ENCODE peak calls at places on chromosome 3, in five cellular contexts. X, P, I, E and H are unnamed samples.

GRCh38 chr3:156888576-156888975 is 62.4 kb downstream of the LEKR1 start:
- DNase-seq in I (no peak), E (no peak), X (no peak), P (no peak), H (no peak)

GRCh38 chr3:49131040-49131439 is 1.8 kb downstream of the LAMB2 start:
- DNase-seq in E (no peak), I (no peak), P (no peak), X (no peak), H (no peak)

GRCh38 chr3:25899352-25900101 is 109.6 kb downstream of the OXSM start:
- DNase-seq in E (no peak), X (no peak), P (no peak), I (no peak), H (no peak)

GRCh38 chr3:11140054-11140712 is 14.1 kb upstream of the HRH1 start:
- DNase-seq in I (peak; percentile 80), E (peak; percentile 26), X (peak; percentile 45), P (no peak), H (no peak)

GRCh38 chr3:142987080-142987700 is 14.2 kb upstream of the U2SURP start:
- DNase-seq in P (no peak), I (no peak), E (no peak), X (no peak), H (peak; percentile 15)

GRCh38 chr3:183584246-183584913 is 28.9 kb upstream of the KLHL6 start:
- DNase-seq in I (peak; percentile 27), E (peak; percentile 66), X (peak; percentile 65), P (peak; percentile 80), H (no peak)

GRCh38 chr3:65873028-65873427 is 165.7 kb downstream of the MAGI1 start:
- DNase-seq in X (peak; percentile 61), E (peak; percentile 22), P (no peak), I (no peak), H (no peak)

GRCh38 chr3:9908286-9908685 is 5.6 kb downstream of the IL17RE start:
- DNase-seq in P (no peak), E (no peak), X (no peak), I (no peak), H (no peak)

GRCh38 chr3:28915711-28916481 is 365.0 kb upstream of the RBMS3 start:
- DNase-seq in X (no peak), I (peak; percentile 10), P (peak; percentile 30), E (peak; percentile 5), H (peak; percentile 18)

GRCh38 chr3:187567026-187567425 is 103.2 kb downstream of the SST start:
- DNase-seq in E (no peak), X (no peak), P (no peak), I (no peak), H (no peak)

GRCh38 chr3:48042071-48042760 is 26.0 kb upstream of the MAP4 start:
- DNase-seq in I (no peak), E (no peak), P (no peak), X (no peak), H (no peak)

GRCh38 chr3:133880287-133880686 is 15.4 kb downstream of the RAB6B start:
- DNase-seq in E (no peak), P (no peak), X (no peak), I (no peak), H (no peak)

GRCh38 chr3:189567772-189568420 is 63.3 kb upstream of the TP63 start:
- DNase-seq in X (no peak), E (no peak), P (no peak), I (no peak), H (no peak)

GRCh38 chr3:32614956-32615355 is 44.3 kb upstream of the DYNC1LI1 start:
- DNase-seq in E (no peak), P (no peak), I (no peak), X (no peak), H (no peak)

GRCh38 chr3:141454906-141455602 is 31.8 kb upstream of the RASA2 start:
- DNase-seq in I (no peak), X (no peak), P (no peak), E (no peak), H (no peak)

GRCh38 chr3:115285001-115285400 is 137.9 kb upstream of the ZBTB20 start:
- DNase-seq in X (no peak), I (no peak), E (no peak), P (no peak), H (no peak)

GRCh38 chr3:41053220-41053619 is 146.1 kb upstream of the CTNNB1 start:
- DNase-seq in E (no peak), X (no peak), P (no peak), I (no peak), H (no peak)

GRCh38 chr3:98172621-98173020 is 6.1 kb downstream of the OR5H15 start:
- DNase-seq in X (no peak), E (no peak), I (no peak), P (no peak), H (no peak)
- H3K4me3 ChIP-seq in X (no peak overlapping the region), E (no peak overlapping the region), I (no peak overlapping the region), P (no peak overlapping the region), H (no peak overlapping the region)

DNA sequence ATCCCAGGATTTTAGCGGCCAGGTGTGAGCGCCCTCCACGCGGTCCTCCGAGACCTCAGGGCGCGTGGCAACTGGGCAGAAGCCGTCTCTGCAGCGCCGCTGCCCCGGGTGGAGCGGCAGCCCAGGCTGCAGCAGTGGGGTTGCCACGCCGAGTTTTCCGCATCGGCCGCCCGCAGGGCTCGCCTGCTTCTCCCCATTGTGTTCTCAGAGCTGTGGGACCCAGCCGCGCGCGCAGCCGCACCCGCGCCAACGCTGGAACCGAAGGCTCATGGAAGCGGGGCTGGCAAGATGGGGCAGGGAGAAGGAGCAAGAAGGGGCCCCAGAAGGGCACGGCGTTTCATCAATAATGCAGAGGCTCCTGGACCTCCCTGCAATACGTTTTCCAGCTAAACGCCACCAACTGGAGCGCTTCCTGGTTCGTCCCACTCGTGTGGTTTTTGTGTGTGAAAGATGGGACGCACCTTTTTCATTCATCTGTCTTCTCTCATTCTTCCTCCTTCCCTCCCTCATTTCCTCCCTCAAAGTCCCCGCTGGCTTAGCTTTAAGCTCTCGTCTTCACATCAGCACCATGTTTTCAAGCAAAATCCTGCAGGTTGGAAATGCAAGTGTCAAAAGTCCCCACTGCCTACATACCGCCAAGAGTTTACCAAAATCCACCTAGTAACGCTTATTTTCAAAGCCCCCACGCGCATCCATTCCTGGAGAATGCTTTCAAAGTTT is 1.2 kb downstream of the ROBO1 start:
- DNase-seq in E (no peak), I (no peak), X (no peak), P (peak; percentile 21), H (no peak)
- H3K27me3 ChIP-seq in E (peaks cover 62% of the 10 kb centered on the region), I (peaks cover 37% of the 10 kb centered on the region), X (no peaks in the 10 kb centered on the region), P (no peaks in the 10 kb centered on the region), H (peaks cover 7% of the 10 kb centered on the region)

GRCh38 chr3:14411988-14412387 is 9.6 kb downstream of the SLC6A6 start:
- DNase-seq in E (no peak), X (no peak), I (no peak), P (no peak), H (no peak)

GRCh38 chr3:14414841-14415464 is 12.5 kb downstream of the SLC6A6 start:
- DNase-seq in X (no peak), I (no peak), P (no peak), E (no peak), H (no peak)

GRCh38 chr3:14412831-14413380 is 10.5 kb downstream of the SLC6A6 start:
- DNase-seq in I (no peak), X (no peak), E (no peak), P (peak; percentile 87), H (no peak)

GRCh38 chr3:14415501-14415900 is 13.1 kb downstream of the SLC6A6 start:
- DNase-seq in E (no peak), I (no peak), P (no peak), X (no peak), H (peak; percentile 34)

DNA sequence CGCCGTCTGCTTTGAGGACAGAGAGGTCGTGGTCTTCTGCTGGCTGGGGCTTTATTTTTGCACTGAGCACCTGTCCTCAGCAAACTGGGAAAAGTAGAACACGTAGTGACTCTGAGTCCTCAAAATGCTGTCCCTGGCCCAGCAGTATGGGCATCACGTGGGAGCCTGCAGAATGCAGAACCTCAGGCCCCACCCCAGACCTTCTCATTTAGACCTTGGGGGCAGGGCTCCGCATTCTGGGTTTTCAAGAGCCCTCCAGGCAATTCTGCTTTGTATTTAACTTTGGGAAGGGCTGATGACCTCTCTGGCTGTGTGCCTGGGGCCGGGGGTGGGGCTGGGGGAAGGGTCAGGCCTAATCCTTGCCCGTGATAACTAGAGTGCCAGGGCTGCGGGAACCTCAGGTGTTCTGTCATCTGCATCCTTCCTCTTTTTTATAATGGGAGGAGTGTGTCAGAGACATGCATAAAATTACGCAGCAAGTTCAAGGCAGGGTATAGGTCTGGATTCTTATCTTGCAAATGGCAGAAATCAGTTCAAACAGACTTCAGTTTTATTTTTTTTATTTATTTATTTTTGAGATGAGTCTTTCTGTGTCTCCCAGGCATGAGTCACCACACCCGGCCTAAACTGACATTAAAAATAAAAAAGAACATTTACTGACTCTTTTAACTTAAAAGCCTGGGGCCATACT is 11.1 kb downstream of the SLC6A6 start:
- DNase-seq in P (no peak), I (no peak), E (no peak), X (no peak), H (no peak)
- H3K4me3 ChIP-seq in P (no peak overlapping the region), I (no peak overlapping the region), E (no peak overlapping the region), X (no peak overlapping the region), H (no peak overlapping the region)

DNA sequence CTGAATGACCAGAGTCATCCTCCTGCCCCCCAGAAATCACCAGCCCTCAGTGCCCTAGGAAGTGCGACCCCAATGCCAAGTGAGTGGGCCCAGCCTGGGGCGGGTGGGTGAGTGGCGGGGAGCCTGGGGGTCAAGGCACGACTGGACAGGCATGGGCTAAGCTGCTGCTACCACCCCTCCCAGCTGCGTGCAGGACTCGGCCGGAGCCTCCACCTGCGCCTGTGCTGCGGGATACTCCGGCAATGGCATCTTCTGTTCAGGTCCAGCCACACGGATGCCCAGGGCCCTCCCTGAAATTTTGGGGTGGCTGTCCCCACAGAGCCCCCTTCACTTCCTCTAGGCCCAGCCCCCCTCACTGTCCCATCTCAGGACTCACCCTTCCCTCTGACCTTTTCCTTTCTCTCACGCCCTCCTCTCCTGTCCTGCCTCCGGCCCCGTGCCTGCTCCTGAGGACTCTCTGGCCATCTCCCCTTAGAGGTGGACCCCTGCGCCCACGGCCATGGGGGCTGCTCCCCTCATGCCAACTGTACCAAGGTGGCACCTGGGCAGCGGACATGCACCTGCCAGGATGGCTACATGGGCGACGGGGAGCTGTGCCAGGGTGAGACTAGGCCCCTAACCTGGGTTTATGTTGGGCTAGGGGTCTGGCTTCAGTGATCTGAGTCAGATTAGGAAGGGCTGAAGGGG is 17.0 kb downstream of the NT5DC2 start:
- DNase-seq in I (no peak), P (no peak), E (no peak), X (no peak), H (no peak)
- H3K27me3 ChIP-seq in I (no peaks in the 10 kb centered on the region), P (no peaks in the 10 kb centered on the region), E (no peaks in the 10 kb centered on the region), X (no peaks in the 10 kb centered on the region), H (no peaks in the 10 kb centered on the region)

GRCh38 chr3:152202976-152203626 is 65.6 kb upstream of the MBNL1 start:
- DNase-seq in P (no peak), E (no peak), X (no peak), I (peak; percentile 39), H (no peak)
- H3K4me3 ChIP-seq in P (peak overlapping the region; percentile 20), E (peak overlapping the region; percentile 0), X (peak overlapping the region; percentile 18), I (peak overlapping the region; percentile 42), H (no peak overlapping the region)

DNA sequence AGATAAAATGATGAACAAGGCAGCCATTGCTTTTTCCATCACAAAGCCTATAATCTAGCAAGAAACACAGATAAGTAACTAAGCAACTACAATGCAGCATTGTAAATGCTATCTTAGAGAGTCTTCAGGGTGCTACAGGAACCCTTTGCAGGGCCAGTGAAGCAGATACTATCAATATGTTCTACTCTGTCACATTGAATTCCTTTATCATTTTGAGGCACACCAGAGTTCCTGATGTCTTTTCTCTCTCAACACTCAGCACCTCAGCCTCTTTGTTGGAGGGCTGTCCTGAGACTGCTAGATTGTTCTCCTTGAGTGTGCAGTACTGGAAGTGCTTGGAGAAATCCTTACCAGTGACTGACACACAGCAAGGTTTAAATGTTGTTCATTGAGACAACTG is 107.4 kb upstream of the MRPL3 start:
- DNase-seq in I (no peak), P (no peak), E (no peak), X (no peak), H (no peak)
- H3K27me3 ChIP-seq in I (no peaks in the 10 kb centered on the region), P (no peaks in the 10 kb centered on the region), E (no peaks in the 10 kb centered on the region), X (no peaks in the 10 kb centered on the region), H (no peaks in the 10 kb centered on the region)

GRCh38 chr3:45597166-45597565 is 2.6 kb downstream of the LIMD1 start:
- DNase-seq in X (no peak), I (peak; percentile 24), E (peak; percentile 25), P (no peak), H (no peak)
- H3K4me3 ChIP-seq in X (peak overlapping the region; percentile 85), I (peak overlapping the region; percentile 83), E (peak overlapping the region; percentile 82), P (no peak overlapping the region), H (no peak overlapping the region)